ENCODE peak calls at places on chromosomes 4 and X, in seven cellular contexts. V is Peyer's patch; P is WERI-Rb-1; H is transverse colon; Q is IMR-90; D is CD4-positive, alpha-beta T cell; S is fibroblast of lung. Y is an unnamed sample.

GRCh38 chr4:113828712-113829111 is 67.2 kb upstream of the CAMK2D start:
- DNase-seq in H (no peak), Q (peak), V (no peak), D (no peak), S (no peak), P (no peak), Y (no peak)

GRCh38 chr4:32909722-32910121 is 2189.6 kb downstream of the PCDH7 start:
- DNase-seq in H (no peak), P (no peak), D (no peak), S (no peak), Q (no peak), V (no peak), Y (no peak)

GRCh38 chrX:77658886-77659285 is 127.1 kb downstream of the ATRX start:
- DNase-seq in S (no peak), V (no peak), H (no peak), P (no peak), Q (no peak), D (no peak), Y (no peak)

GRCh38 chr4:160701671-160702070 is 1462.1 kb downstream of the FSTL5 start:
- DNase-seq in H (no peak), P (no peak), S (no peak), V (no peak), D (no peak), Q (no peak), Y (no peak)

GRCh38 chrX:68685722-68686683 is 38.5 kb downstream of the STARD8 start:
- DNase-seq in V (no peak), H (peak), D (no peak), P (peak), Q (peak), S (peak), Y (peak)

GRCh38 chr4:150217192-150217591 is 138.9 kb downstream of the DCLK2 start:
- DNase-seq in D (no peak), H (no peak), V (no peak), P (peak), Q (peak), S (peak), Y (peak)

GRCh38 chrX:50169717-50170116 is 31.1 kb downstream of the AKAP4 start:
- DNase-seq in S (no peak), Q (no peak), V (no peak), H (no peak), P (no peak), D (no peak), Y (no peak)

GRCh38 chr4:183935355-183936005 is 30.4 kb downstream of the STOX2 start:
- DNase-seq in S (no peak), H (no peak), D (no peak), Q (no peak), P (no peak), V (no peak), Y (no peak)

DNA sequence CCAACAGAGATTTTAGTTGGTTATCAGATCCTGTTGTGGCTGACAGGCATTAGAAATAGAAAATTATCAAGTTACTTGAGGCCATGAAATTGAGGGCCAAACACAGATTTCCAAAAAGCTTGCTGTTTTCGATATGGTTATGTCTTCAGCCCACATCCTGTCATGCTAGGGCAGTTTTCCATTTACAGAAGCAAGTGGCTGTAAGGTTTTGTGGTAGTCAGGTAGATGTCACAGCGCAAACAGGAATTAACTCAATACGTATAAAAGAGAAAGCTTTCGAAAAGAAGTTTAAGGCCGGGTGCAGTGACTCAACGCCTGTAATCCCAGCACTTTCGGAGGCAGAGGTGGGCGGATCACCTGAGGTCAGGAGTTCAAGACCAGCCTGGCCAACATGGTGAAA is 104.6 kb downstream of the DMD start:
- DNase-seq in S (no peak), D (no peak), Q (no peak), P (no peak), H (no peak), V (no peak), Y (no peak)
- H3K27ac ChIP-seq in S (no peak), D (no peak), Q (no peak), P (no peak), H (no peak), V (no peak), Y (no peak)

DNA sequence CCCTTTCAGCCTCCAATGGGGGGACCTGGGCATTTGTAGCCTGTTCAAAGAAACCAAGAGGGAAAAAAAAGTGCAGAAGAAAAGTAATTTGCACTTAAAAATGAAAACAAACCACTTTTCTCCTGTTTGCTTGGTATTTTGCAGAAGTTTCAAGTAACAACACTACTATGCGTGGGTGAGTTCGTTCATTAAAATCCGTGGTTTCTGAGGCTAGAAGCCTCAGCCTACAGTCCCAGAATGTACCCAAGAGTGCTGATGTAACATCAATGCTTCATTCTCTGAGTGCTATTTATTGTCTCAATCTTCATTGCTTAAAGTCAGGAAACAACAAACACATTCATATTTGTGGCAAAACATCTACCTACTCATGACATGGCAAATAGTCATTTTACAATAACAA is 29.2 kb downstream of the LGI2 start:
- DNase-seq in H (no peak), D (no peak), P (no peak), V (no peak), Q (no peak), S (peak), Y (no peak)
- H3K27ac ChIP-seq in H (no peak), D (no peak), P (no peak), V (peak), Q (no peak), S (no peak), Y (no peak)

DNA sequence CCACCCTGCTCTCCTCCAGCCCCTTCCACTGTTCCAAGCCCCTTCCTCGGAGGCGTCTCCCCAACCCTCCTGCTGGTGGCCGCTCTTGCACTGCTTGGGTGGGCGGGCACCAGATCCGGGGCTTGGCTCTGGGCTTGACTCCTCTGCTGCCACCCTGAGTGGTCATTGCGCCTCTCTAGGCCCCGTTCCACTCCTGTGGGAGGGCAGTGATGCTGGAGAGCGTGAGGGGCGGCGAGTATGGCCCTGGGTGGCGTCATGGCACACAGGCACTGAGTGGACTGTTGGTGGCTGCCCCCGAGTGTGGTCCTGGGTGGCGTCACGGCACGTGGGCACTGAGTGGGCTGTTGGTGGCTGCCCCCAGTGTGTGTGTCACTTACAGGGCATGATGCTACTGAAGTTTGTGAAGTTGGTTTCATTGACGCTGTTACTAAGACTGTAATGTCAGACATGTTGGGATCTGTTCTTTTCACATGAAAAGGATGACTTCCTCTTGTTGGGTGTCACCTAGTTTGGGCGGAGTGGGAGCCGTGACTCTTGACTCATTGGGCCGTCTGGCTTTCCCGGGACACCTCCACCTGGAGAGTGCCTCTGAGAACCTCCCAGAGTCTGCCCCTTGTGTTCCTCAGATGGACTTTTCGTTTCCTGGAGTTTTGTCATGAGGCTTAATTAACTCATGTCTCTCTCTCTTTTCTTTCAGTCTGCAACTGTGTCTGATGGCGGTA is 55.9 kb upstream of the HGFAC start:
- DNase-seq in Q (no peak), V (no peak), S (no peak), D (no peak), H (no peak), P (no peak), Y (no peak)
- H3K27ac ChIP-seq in Q (no peak), V (peak), S (no peak), D (no peak), H (peak), P (no peak), Y (peak)

GRCh38 chr4:11487876-11488545 is 59.3 kb upstream of the HS3ST1 start:
- DNase-seq in V (no peak), P (no peak), H (no peak), Q (no peak), S (peak), D (no peak), Y (no peak)
- H3K27ac ChIP-seq in V (no peak), P (no peak), H (no peak), Q (no peak), S (no peak), D (no peak), Y (no peak)

DNA sequence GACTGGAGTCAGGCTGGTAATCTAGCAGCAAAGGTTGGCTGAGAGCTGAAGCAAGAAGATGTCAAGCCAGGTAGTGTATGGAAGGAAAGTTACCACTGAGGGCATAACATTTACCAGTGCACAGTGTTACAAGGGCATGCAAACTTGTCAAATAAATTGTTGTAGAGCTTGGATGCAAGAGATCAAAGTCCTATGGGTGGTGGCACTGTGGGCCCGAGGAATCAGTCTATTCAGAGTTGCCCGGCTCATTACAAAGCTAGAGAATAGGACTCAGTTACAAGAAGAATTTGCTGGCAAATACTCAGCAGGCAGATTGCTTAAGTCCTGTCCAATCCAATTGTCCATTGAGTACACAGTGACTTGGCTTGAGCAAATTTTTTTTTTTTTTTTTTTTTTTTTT is 2043.8 kb downstream of the ARAP2 start:
- DNase-seq in D (no peak), V (no peak), P (no peak), S (no peak), H (no peak), Q (no peak), Y (no peak)
- H3K27ac ChIP-seq in D (no peak), V (no peak), P (no peak), S (no peak), H (no peak), Q (no peak), Y (no peak)

DNA sequence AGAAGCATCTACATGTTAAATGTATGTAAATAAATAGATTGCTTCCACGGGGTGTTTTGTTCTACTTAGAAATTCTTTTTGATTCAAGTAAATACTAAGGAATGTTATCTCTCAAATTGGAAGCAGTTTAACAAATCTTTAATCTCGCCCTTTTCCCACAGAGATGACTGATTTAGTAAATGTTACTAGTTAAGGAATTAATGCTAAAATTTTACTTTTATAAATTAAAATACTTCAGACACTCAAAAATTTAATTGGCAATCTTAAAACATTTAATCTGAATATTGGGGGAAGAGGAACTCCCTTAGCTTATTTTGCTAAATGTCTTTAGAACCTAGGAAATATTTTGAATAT is 12.1 kb downstream of the LARP7 start:
- DNase-seq in D (no peak), V (no peak), P (no peak), H (no peak), Q (no peak), S (no peak), Y (no peak)
- H3K27ac ChIP-seq in D (no peak), V (no peak), P (no peak), H (no peak), Q (no peak), S (no peak), Y (no peak)

GRCh38 chr4:37837446-37837845 is 11.0 kb downstream of the PGM2 start:
- DNase-seq in H (no peak), V (no peak), D (no peak), S (peak), P (no peak), Q (peak), Y (no peak)
- H3K27ac ChIP-seq in H (no peak), V (no peak), D (no peak), S (no peak), P (no peak), Q (no peak), Y (no peak)

GRCh38 chrX:16628954-16629595 is 20.9 kb upstream of the S100G start:
- DNase-seq in V (no peak), S (peak), Q (no peak), D (no peak), H (no peak), P (no peak), Y (no peak)
- H3K27ac ChIP-seq in V (no peak), S (no peak), Q (no peak), D (no peak), H (no peak), P (no peak), Y (no peak)

GRCh38 chr4:37822220-37822619 is 4.3 kb upstream of the PGM2 start:
- DNase-seq in P (no peak), D (no peak), Q (no peak), S (no peak), H (no peak), V (no peak), Y (no peak)
- H3K27ac ChIP-seq in P (no peak), D (no peak), Q (no peak), S (no peak), H (no peak), V (no peak), Y (no peak)

Y was measured in caudate nucleus.